ENCODE peak calls at places on chromosomes 7 and 10, in six cellular contexts. W, Q, X, V, R and M are unnamed samples. For H3K4me1, the result is how much of the 10 kb centered on the place peaks cover.

GRCh38 chr10:106705576-106706526 is 458.7 kb downstream of the SORCS1 start:
- DNase-seq in W (peak), Q (peak), X (peak), V (no peak), R (peak), M (no peak)

GRCh38 chr10:35765039-35765662 is 123.1 kb upstream of the FZD8 start:
- DNase-seq in W (peak), Q (peak), X (no peak), V (peak), R (no peak), M (peak)

GRCh38 chr7:153507885-153508284 is 544.3 kb upstream of the DPP6 start:
- DNase-seq in W (no peak), Q (no peak), X (no peak), V (no peak), R (no peak), M (no peak)

GRCh38 chr10:58590152-58590551 is 77.5 kb downstream of the BICC1 start:
- DNase-seq in W (peak), Q (no peak), X (no peak), V (no peak), R (no peak), M (peak)

GRCh38 chr10:86264481-86265231 is 101.9 kb downstream of the GRID1 start:
- DNase-seq in W (no peak), Q (peak), X (no peak), V (no peak), R (peak), M (no peak)

GRCh38 chr10:29668628-29669027 is 33.9 kb upstream of the SVIL start:
- DNase-seq in W (peak), Q (no peak), X (no peak), V (no peak), R (no peak), M (no peak)

GRCh38 chr10:43773736-43774135 is 125.1 kb upstream of the ZNF32 start:
- DNase-seq in W (no peak), Q (no peak), X (no peak), V (no peak), R (no peak), M (no peak)

GRCh38 chr10:12308976-12309375 is 40.4 kb upstream of the CAMK1D start:
- DNase-seq in W (no peak), Q (no peak), X (no peak), V (no peak), R (no peak), M (no peak)

GRCh38 chr10:97867220-97867800 is 17.7 kb downstream of the GOLGA7B start:
- DNase-seq in W (no peak), Q (no peak), X (no peak), V (no peak), R (no peak), M (no peak)

GRCh38 chr10:114393886-114394285 is 10.4 kb downstream of the AFAP1L2 start:
- DNase-seq in W (no peak), Q (no peak), X (no peak), V (no peak), R (no peak), M (no peak)
- H3K4me1 ChIP-seq in W (under half), Q (under half), X (under half), V (under half), R (under half), M (under half)

GRCh38 chr10:89219512-89220218 is 12.5 kb upstream of the CH25H start:
- DNase-seq in W (no peak), Q (no peak), X (no peak), V (peak), R (no peak), M (no peak)
- H3K27ac ChIP-seq in W (no peak), Q (no peak), X (no peak), V (peak), R (no peak), M (no peak)

GRCh38 chr7:19920705-19921104 is 147.3 kb upstream of the TMEM196 start:
- DNase-seq in W (no peak), Q (peak), X (no peak), V (no peak), R (no peak), M (no peak)

GRCh38 chr7:19916011-19916410 is 142.6 kb upstream of the TMEM196 start:
- DNase-seq in W (peak), Q (no peak), X (peak), V (no peak), R (no peak), M (no peak)

GRCh38 chr7:19919156-19920085 is 146.0 kb upstream of the TMEM196 start:
- DNase-seq in W (peak), Q (no peak), X (no peak), V (no peak), R (no peak), M (no peak)

GRCh38 chr7:19920200-19920599 is 146.8 kb upstream of the TMEM196 start:
- DNase-seq in W (peak), Q (no peak), X (no peak), V (no peak), R (no peak), M (no peak)

DNA sequence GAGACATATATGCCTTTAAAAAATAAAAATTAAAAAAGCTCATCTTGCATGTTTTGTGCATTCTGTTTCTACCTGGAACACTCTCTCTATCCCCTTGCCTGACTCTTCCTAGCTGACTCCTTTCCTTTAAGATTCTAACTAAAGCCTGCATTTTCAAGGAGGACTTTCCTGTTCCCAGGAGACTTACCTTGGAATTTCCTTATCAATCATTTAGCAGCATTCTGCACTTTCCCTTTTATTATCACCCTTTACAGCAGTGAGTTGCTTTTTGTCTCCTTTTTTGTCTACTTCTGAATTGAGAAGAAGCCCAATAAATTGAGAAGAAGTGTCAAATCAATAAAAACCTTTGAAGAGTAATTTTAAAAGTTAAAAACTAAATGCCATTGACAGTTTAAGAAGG is 142.2 kb upstream of the TMEM196 start:
- DNase-seq in W (no peak), Q (no peak), X (no peak), V (no peak), R (no peak), M (no peak)
- H3K4me1 ChIP-seq in W (under half), Q (under half), X (under half), V (under half), R (under half), M (under half)

GRCh38 chr10:131928248-131929095 is 27.7 kb downstream of the PPP2R2D start:
- DNase-seq in W (no peak), Q (peak), X (no peak), V (no peak), R (no peak), M (no peak)

GRCh38 chr10:131926253-131926652 is 25.4 kb downstream of the PPP2R2D start:
- DNase-seq in W (no peak), Q (peak), X (no peak), V (no peak), R (no peak), M (no peak)

GRCh38 chr10:131923059-131923756 is 22.4 kb downstream of the PPP2R2D start:
- DNase-seq in W (no peak), Q (peak), X (no peak), V (no peak), R (no peak), M (peak)

GRCh38 chr10:131926743-131927595 is 26.2 kb downstream of the PPP2R2D start:
- DNase-seq in W (no peak), Q (peak), X (no peak), V (no peak), R (no peak), M (no peak)

GRCh38 chr10:131924982-131925649 is 24.3 kb downstream of the PPP2R2D start:
- DNase-seq in W (no peak), Q (no peak), X (no peak), V (no peak), R (no peak), M (no peak)
- H3K27ac ChIP-seq in W (no peak), Q (no peak), X (no peak), V (no peak), R (no peak), M (no peak)

DNA sequence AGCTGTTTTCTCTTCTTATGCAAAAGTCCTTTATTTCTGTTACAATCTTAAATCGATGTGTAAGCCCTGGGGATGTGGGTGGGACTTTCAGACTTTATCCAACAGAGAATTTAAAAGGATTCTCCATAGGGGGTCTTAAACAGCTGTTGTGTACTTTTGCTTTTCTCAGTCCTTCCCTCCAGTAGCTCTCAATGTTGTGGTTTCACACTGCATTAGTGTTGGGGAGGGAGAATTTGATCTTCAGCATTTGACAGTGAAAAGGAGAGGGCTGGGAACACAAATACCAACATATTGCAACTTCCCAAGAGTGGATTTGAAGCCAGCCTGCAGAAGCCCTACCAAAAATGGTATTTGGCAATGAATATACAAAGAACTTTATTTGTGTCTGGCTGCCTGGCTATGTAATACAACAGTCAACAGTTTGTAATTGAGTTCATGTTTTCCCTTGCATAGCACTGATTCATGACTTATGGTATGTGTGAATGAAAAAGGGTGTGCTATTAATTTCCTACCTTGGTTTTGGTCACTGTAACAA is 80.1 kb upstream of the CAPZA2 start:
- DNase-seq in W (peak), Q (peak), X (no peak), V (no peak), R (no peak), M (no peak)
- H3K4me1 ChIP-seq in W (under half), Q (under half), X (half or more), V (under half), R (under half), M (under half)

GRCh38 chr10:75544381-75544780 is 113.0 kb downstream of the LRMDA start:
- DNase-seq in W (peak), Q (no peak), X (no peak), V (no peak), R (no peak), M (no peak)
- H3K27ac ChIP-seq in W (peak), Q (no peak), X (no peak), V (no peak), R (no peak), M (no peak)

GRCh38 chr7:98286093-98286525 is 4.6 kb downstream of the BRI3 start:
- DNase-seq in W (peak), Q (no peak), X (peak), V (peak), R (peak), M (peak)
- H3K4me1 ChIP-seq in W (under half), Q (under half), X (half or more), V (half or more), R (half or more), M (half or more)

DNA sequence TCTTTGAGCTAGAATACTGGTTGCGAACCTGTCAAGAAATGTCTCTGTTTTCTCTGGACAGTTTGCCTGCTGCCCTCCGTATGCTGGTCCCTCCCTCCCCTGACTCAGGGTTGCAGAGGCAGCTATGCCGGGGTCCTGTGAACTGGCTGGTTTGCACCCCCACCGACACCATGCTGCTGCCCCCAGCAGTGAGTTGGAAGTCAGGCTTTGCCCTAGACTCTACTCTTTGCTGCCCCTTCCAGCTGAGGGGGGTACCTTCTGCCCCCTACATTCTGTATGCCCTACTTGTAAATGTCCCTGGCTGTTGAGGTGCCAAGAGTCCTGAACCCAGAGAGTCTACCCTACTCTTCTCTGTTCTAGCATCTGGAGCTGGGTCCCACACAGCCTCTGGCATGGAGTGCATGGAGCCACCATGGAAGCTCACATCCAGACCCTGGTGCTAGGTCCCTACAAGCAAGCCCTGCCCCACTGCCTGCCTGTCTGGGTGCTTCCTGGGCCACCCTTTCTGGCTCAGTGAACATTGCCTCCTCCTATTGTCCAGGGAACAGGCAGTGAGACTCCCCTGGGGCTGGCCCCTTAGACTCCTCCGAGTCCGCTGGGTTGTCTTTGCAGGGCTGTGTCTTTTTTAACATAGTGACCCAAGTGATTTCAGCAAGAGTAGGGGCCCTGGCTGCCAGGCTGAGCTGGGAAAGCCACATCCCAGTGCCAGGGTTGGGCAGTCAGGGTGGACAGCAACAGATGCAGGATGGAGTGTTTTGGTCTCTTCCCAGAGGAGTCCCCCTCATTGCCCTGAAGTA is 138.9 kb downstream of the ADCY1 start:
- DNase-seq in W (no peak), Q (peak), X (no peak), V (no peak), R (peak), M (no peak)
- H3K27ac ChIP-seq in W (no peak), Q (no peak), X (no peak), V (no peak), R (no peak), M (no peak)

GRCh38 chr10:5595095-5595494 is 70.3 kb downstream of the CALML3 start:
- DNase-seq in W (no peak), Q (no peak), X (no peak), V (no peak), R (no peak), M (no peak)

GRCh38 chr10:5596611-5597341 is 69.6 kb downstream of the ASB13 start:
- DNase-seq in W (peak), Q (no peak), X (no peak), V (no peak), R (no peak), M (peak)

GRCh38 chr10:5592070-5592469 is 67.3 kb downstream of the CALML3 start:
- DNase-seq in W (no peak), Q (no peak), X (no peak), V (no peak), R (no peak), M (peak)

GRCh38 chr10:5595591-5596590 is 70.5 kb downstream of the ASB13 start:
- DNase-seq in W (peak), Q (no peak), X (peak), V (no peak), R (no peak), M (peak)

DNA sequence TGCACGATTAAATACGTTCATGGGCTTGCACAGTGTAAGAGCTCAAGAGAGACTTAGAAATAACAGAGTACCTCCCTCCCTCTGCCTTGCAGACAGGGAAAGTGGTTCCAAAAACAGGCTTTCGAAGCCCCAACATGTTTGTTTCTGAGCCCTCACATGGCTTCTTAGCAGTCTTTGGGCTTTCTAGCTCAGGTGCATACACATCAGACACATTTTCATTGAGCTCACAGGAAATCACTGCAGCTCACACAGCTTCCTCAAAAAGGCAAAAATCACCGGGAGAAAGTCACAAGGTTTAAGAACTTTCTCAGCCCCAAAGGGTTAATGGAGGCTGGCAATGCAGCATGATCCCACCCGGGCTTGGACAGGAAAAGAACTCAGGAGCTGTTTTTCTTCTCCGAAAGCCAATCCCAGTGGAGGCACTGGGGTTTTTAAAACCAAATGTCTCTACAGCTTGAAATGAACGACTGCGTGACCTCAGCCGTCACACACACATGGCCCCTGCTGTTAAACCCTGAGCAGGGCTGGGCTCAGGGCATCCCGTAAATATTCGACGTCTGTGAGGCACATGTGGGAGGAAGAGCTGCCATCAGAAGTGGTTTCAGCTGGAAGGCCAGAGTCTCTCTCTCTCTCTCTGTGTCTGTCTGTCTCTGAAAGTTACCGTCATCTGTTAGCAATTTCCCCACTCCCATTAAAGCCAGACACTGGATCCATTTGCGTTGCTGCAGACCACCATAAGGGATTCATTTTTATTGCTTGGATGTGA is 69.7 kb downstream of the CALML3 start:
- DNase-seq in W (peak), Q (no peak), X (no peak), V (no peak), R (no peak), M (peak)
- H3K4me1 ChIP-seq in W (under half), Q (under half), X (under half), V (under half), R (under half), M (under half)